ENCODE peak calls at places on chromosome 10, in six cellular contexts. Y is GM23248; B is CD8-positive, alpha-beta T cell; A is left cardiac atrium; K is Calu3; P is stimulated activated CD4-positive, alpha-beta T cell treated with anti-CD3 and anti-CD28 coated beads, Interleukin-4, amount 100 ng/mL, for 24 hours. W is an unnamed sample.
A peak's percentile ranks its signal among the peaks of the same experiment; 100 is the strongest.

GRCh38 chr10:119542357-119542989 is at the start of gene RGS10:
- DNase-seq in Y (peak; percentile 92), B (peak; percentile 62), A (peak; percentile 83), K (peak; percentile 76), P (peak; percentile 87), W (peak; percentile 66)

GRCh38 chr10:103758294-103758681 is 97.1 kb downstream of the SH3PXD2A start:
- DNase-seq in Y (peak; percentile 52), B (no peak), A (no peak), K (no peak), P (no peak), W (no peak)

GRCh38 chr10:35347899-35348608 is 11.7 kb downstream of the CCNY start:
- DNase-seq in Y (no peak), B (no peak), A (no peak), K (no peak), P (no peak), W (no peak)

GRCh38 chr10:119807960-119808697 is 64.5 kb downstream of the MCMBP start:
- DNase-seq in Y (peak; percentile 71), B (no peak), A (no peak), K (no peak), P (no peak), W (no peak)

GRCh38 chr10:77513783-77514331 is 123.8 kb downstream of the KCNMA1 start:
- DNase-seq in Y (peak; percentile 95), B (no peak), A (no peak), K (peak; percentile 91), P (no peak), W (no peak)

GRCh38 chr10:119443970-119444660 is 98.4 kb downstream of the RGS10 start:
- DNase-seq in Y (no peak), B (no peak), A (no peak), K (no peak), P (no peak), W (no peak)

GRCh38 chr10:79397575-79398303 is 47.7 kb downstream of the ZCCHC24 start:
- DNase-seq in Y (peak; percentile 90), B (no peak), A (peak; percentile 75), K (no peak), P (no peak), W (no peak)

GRCh38 chr10:17375936-17376584 is 78.3 kb downstream of the ST8SIA6 start:
- DNase-seq in Y (peak; percentile 8), B (no peak), A (no peak), K (peak; percentile 32), P (peak; percentile 17), W (peak; percentile 21)

GRCh38 chr10:12348870-12349627 is at the start of gene CAMK1D:
- DNase-seq in Y (peak; percentile 73), B (peak; percentile 81), A (peak; percentile 84), K (peak; percentile 56), P (peak; percentile 81), W (peak; percentile 87)

GRCh38 chr10:118308664-118309063 is 33.5 kb downstream of the FAM204A start:
- DNase-seq in Y (no peak), B (no peak), A (no peak), K (no peak), P (no peak), W (no peak)

GRCh38 chr10:59817806-59818205 is 64.6 kb upstream of the MRLN start:
- DNase-seq in Y (peak; percentile 4), B (no peak), A (peak; percentile 52), K (no peak), P (no peak), W (no peak)

GRCh38 chr10:78982726-78983125 is 86.0 kb upstream of the ZMIZ1 start:
- DNase-seq in Y (no peak), B (no peak), A (no peak), K (no peak), P (no peak), W (no peak)

GRCh38 chr10:53978292-53978691 is 822.7 kb downstream of the PCDH15 start:
- DNase-seq in Y (no peak), B (no peak), A (no peak), K (no peak), P (no peak), W (no peak)

GRCh38 chr10:102133373-102134195 is 744 bp downstream of the PPRC1 start:
- DNase-seq in Y (peak; percentile 88), B (no peak), A (peak; percentile 87), K (peak; percentile 69), P (peak; percentile 75), W (no peak)

GRCh38 chr10:61758440-61758839 is 95.7 kb downstream of the CABCOCO1 start:
- DNase-seq in Y (no peak), B (no peak), A (no peak), K (no peak), P (no peak), W (no peak)

GRCh38 chr10:90363799-90364483 is 493.9 kb downstream of the HTR7 start:
- DNase-seq in Y (no peak), B (no peak), A (no peak), K (no peak), P (no peak), W (no peak)

GRCh38 chr10:96341219-96342182 is 17.3 kb downstream of the OPALIN start:
- DNase-seq in Y (no peak), B (no peak), A (no peak), K (no peak), P (no peak), W (no peak)

GRCh38 chr10:114767589-114768393 is 53.8 kb upstream of the FHIP2A start:
- DNase-seq in Y (peak; percentile 37), B (no peak), A (peak; percentile 42), K (peak; percentile 51), P (peak; percentile 8), W (peak; percentile 5)

GRCh38 chr10:112517381-112517976 is 70.5 kb downstream of the VTI1A start:
- DNase-seq in Y (no peak), B (no peak), A (no peak), K (peak; percentile 19), P (no peak), W (no peak)

GRCh38 chr10:22086730-22087364 is 83.3 kb upstream of the DNAJC1 start:
- DNase-seq in Y (peak; percentile 92), B (no peak), A (peak; percentile 87), K (peak; percentile 60), P (no peak), W (no peak)

GRCh38 chr10:114262478-114262877 is 23.4 kb downstream of the VWA2 start:
- DNase-seq in Y (no peak), B (no peak), A (no peak), K (no peak), P (no peak), W (no peak)

GRCh38 chr10:79401015-79401921 is 44.2 kb downstream of the ZCCHC24 start:
- DNase-seq in Y (peak; percentile 87), B (no peak), A (peak; percentile 76), K (no peak), P (no peak), W (no peak)

GRCh38 chr10:77520995-77521394 is 116.6 kb downstream of the KCNMA1 start:
- DNase-seq in Y (no peak), B (no peak), A (no peak), K (no peak), P (no peak), W (no peak)

GRCh38 chr10:50585921-50586739 is 37.6 kb downstream of the SGMS1 start:
- DNase-seq in Y (peak; percentile 88), B (no peak), A (no peak), K (no peak), P (no peak), W (no peak)